ENCODE peak calls at places on chromosomes 7 and 10, in seven cellular contexts. S is nephron progenitor cell, K is right atrium auricular region, M is astrocyte of the spinal cord, Y is cardiac muscle cell, U is GM12865, A is Peyer's patch. G is an unnamed sample.

GRCh38 chr7:79790863-79791262 is 337.4 kb upstream of the MAGI2 start:
- DNase-seq in S (no peak), K (no peak), M (no peak), Y (no peak), U (no peak), A (no peak), G (no peak)

GRCh38 chr10:35443858-35444257 is 107.5 kb downstream of the CCNY start:
- DNase-seq in S (no peak), K (no peak), M (no peak), Y (no peak), U (no peak), A (no peak), G (no peak)

GRCh38 chr7:157362729-157363128 is 25.9 kb downstream of the DNAJB6 start:
- DNase-seq in S (no peak), K (no peak), M (no peak), Y (no peak), U (no peak), A (no peak), G (no peak)

GRCh38 chr7:73626814-73627213 is 2.5 kb upstream of the MLXIPL start:
- DNase-seq in S (no peak), K (no peak), M (no peak), Y (peak; percentile 35), U (no peak), A (no peak), G (no peak)

GRCh38 chr10:15700078-15700477 is 19.6 kb downstream of the ITGA8 start:
- DNase-seq in S (no peak), K (no peak), M (no peak), Y (no peak), U (no peak), A (no peak), G (no peak)

GRCh38 chr7:149509774-149510173 is 12.2 kb upstream of the ZNF746 start:
- DNase-seq in S (no peak), K (no peak), M (no peak), Y (no peak), U (no peak), A (no peak), G (no peak)

GRCh38 chr10:116968331-116968730 is 36.7 kb downstream of the SHTN1 start:
- DNase-seq in S (no peak), K (no peak), M (no peak), Y (no peak), U (no peak), A (no peak), G (no peak)

GRCh38 chr10:75018873-75019272 is 92.6 kb upstream of the SAMD8 start:
- DNase-seq in S (no peak), K (no peak), M (no peak), Y (no peak), U (no peak), A (no peak), G (no peak)

GRCh38 chr10:73625004-73625883 is 16.0 kb downstream of the MYOZ1 start:
- DNase-seq in S (peak; percentile 62), K (no peak), M (peak; percentile 39), Y (peak; percentile 38), U (no peak), A (peak; percentile 59), G (peak; percentile 32)

GRCh38 chr10:23442936-23443335 is 4.1 kb downstream of the OTUD1 start:
- DNase-seq in S (no peak), K (no peak), M (peak; percentile 55), Y (peak; percentile 37), U (no peak), A (no peak), G (no peak)

GRCh38 chr10:88896336-88897018 is 16.4 kb downstream of the STAMBPL1 start:
- DNase-seq in S (no peak), K (no peak), M (no peak), Y (no peak), U (no peak), A (no peak), G (peak; percentile 63)

GRCh38 chr7:74037609-74038008 is 9.6 kb downstream of the ELN start:
- DNase-seq in S (no peak), K (no peak), M (no peak), Y (no peak), U (no peak), A (no peak), G (no peak)

GRCh38 chr7:46764100-46764941 is 817.6 kb downstream of the TNS3 start:
- DNase-seq in S (no peak), K (no peak), M (peak; percentile 98), Y (peak; percentile 95), U (peak; percentile 69), A (no peak), G (no peak)

GRCh38 chr7:133789951-133790350 is 337.2 kb upstream of the LRGUK start:
- DNase-seq in S (no peak), K (no peak), M (no peak), Y (no peak), U (no peak), A (no peak), G (no peak)

GRCh38 chr10:101782811-101783735 is at the start of gene NPM3:
- DNase-seq in S (peak; percentile 90), K (peak; percentile 87), M (peak; percentile 81), Y (peak; percentile 78), U (peak; percentile 87), A (peak; percentile 83), G (peak; percentile 86)

GRCh38 chr7:137820677-137821420 is 25.9 kb downstream of the DGKI start:
- DNase-seq in S (peak; percentile 33), K (peak; percentile 79), M (peak; percentile 76), Y (peak; percentile 83), U (peak; percentile 85), A (no peak), G (no peak)

GRCh38 chr7:157548691-157549265 is 212.0 kb downstream of the DNAJB6 start:
- DNase-seq in S (no peak), K (no peak), M (no peak), Y (no peak), U (no peak), A (peak; percentile 14), G (no peak)

GRCh38 chr10:102231357-102232318 is 5.5 kb downstream of the ELOVL3 start:
- DNase-seq in S (peak; percentile 60), K (no peak), M (no peak), Y (peak; percentile 33), U (peak; percentile 54), A (peak; percentile 76), G (peak; percentile 72)

GRCh38 chr10:112083526-112083925 is 100.0 kb downstream of the GPAM start:
- DNase-seq in S (no peak), K (no peak), M (no peak), Y (no peak), U (no peak), A (no peak), G (no peak)

DNA sequence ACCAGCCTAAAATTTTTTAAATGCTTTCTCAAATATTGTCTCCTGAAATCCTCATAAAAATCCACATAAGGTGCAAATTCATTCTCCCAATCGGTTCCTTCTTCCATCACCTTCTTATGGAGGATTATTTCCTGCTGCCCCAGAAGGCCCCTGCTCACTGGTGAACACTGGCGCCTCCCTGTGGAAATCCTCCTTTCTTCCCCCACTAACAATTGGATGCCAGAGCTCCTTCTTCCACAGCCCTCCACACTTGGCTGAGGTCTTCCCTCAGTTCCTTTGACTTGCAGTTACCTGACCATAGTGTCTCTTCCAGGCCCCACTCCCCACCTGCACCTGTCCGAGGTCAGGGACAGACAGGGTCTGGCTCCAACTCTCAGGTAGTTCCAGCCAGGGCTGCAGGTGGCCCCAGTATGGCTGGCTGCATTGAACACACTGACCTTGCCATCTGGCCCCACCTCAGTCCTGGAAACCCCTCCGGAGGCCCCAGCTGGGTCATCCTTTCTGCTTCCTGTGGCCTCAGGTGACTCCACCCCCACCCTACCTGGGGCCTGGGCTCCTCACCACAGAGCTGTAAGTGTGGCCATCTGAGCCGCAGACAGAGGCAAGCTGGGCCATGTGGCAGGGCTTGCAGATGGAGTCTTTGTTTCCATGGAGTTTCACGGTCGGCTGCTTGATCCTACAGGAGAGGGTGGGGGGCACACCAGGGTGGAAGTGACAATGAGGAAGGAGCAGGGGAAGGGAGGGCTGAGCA is 18.4 kb downstream of the SPOCK2 start:
- DNase-seq in S (peak; percentile 36), K (no peak), M (no peak), Y (no peak), U (no peak), A (no peak), G (no peak)
- TF ChIP-seq CTCF in S (no peak), K (no peak), M (no peak), Y (peak; percentile 26), U (peak; percentile 22), A (no peak), G (no peak)

GRCh38 chr7:2248984-2249694 is 7.1 kb downstream of the NUDT1 start:
- DNase-seq in S (no peak), K (peak; percentile 71), M (peak; percentile 98), Y (peak; percentile 95), U (peak; percentile 69), A (no peak), G (peak; percentile 35)
- TF ChIP-seq CTCF in S (no peak), K (no peak), M (peak; percentile 34), Y (peak; percentile 19), U (no peak), A (no peak), G (no peak)

GRCh38 chr7:98828368-98828767 is 41.4 kb downstream of the TMEM130 start:
- DNase-seq in S (no peak), K (no peak), M (no peak), Y (no peak), U (no peak), A (no peak), G (no peak)

GRCh38 chr7:98827258-98827657 is 42.6 kb downstream of the TMEM130 start:
- DNase-seq in S (no peak), K (no peak), M (no peak), Y (no peak), U (no peak), A (no peak), G (no peak)

GRCh38 chr7:98826400-98826799 is 43.4 kb downstream of the TMEM130 start:
- DNase-seq in S (no peak), K (no peak), M (no peak), Y (no peak), U (no peak), A (no peak), G (no peak)

GRCh38 chr7:98823226-98823625 is 46.6 kb downstream of the TMEM130 start:
- DNase-seq in S (no peak), K (no peak), M (no peak), Y (no peak), U (no peak), A (no peak), G (no peak)

GRCh38 chr7:98826811-98827231 is 43.0 kb downstream of the TMEM130 start:
- DNase-seq in S (no peak), K (peak; percentile 71), M (no peak), Y (no peak), U (no peak), A (no peak), G (no peak)
- TF ChIP-seq CTCF in S (no peak), K (no peak), M (no peak), Y (no peak), U (no peak), A (no peak), G (no peak)

DNA sequence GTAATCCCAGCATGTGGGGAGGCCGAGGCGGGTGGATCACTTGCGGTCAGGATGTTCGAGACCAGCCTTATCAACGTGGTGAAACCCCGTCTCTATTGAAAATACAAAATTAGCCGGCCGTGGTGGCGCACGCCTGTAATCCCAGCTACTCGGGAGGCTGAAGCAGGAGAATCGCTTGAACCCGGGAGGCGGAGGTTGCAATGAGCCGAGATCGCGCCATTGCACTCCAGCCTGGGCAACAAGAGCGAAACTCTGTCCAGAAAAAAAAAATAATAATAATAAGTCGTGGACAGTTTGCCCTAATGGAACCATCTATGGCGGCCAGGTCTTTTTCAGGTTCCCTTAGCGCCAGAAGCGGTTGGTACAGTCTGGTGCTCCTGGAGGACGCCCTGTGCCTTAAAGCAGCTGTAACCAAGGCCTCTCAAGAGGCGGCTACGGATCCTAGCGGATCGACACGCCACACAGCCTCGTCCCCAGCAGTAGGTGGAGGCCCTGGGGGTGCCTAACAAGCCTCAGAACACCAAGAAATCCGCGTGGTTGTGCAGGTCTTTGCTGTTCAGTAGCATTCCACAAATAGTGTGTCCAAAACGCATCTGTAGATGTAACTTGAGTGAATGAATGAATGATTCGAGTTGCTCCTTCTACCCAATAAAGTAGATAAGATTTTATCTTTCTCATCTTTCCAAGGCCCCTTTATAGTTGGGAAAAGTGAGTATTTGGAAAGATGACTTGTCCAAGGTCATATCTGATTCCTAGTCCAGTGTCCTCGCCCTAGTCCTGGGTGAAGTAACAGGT is 982 bp downstream of the PGAM1 start:
- DNase-seq in S (no peak), K (no peak), M (peak; percentile 18), Y (no peak), U (peak; percentile 53), A (no peak), G (no peak)
- TF ChIP-seq CTCF in S (no peak), K (no peak), M (no peak), Y (no peak), U (no peak), A (no peak), G (no peak)

G was measured in transverse colon.